ENCODE peak calls at places on chromosomes 7 and 10, in ten cellular contexts. U, Y, T, G, E, X, M, F, V and R are unnamed samples.

GRCh38 chr7:65441010-65441409 is 67.4 kb downstream of the ZNF92 start:
- DNase-seq in M (no peak), V (no peak), G (no peak), X (no peak), Y (peak; percentile 80), F (no peak), E (peak; percentile 89), T (no peak), U (no peak), R (no peak)

GRCh38 chr7:104410742-104411141 is 82.3 kb downstream of the LHFPL3 start:
- DNase-seq in G (no peak), U (no peak), X (no peak), V (no peak), M (no peak), F (no peak), Y (no peak), E (no peak), T (no peak), R (no peak)

GRCh38 chr10:131451407-131452015 is 140.0 kb upstream of the TCERG1L start:
- DNase-seq in E (peak; percentile 1), Y (no peak), T (no peak), G (no peak), F (no peak), X (no peak), U (no peak), V (no peak), M (no peak), R (no peak)

GRCh38 chr10:45420453-45421192 is 46.6 kb downstream of the ALOX5 start:
- DNase-seq in G (no peak), V (peak; percentile 92), Y (peak; percentile 32), X (no peak), F (no peak), T (peak; percentile 77), E (peak; percentile 88), M (peak; percentile 72), U (no peak), R (no peak)

GRCh38 chr7:124012864-124013263 is 20.0 kb downstream of the TMEM229A start:
- DNase-seq in V (no peak), F (no peak), Y (no peak), X (no peak), T (no peak), G (no peak), U (no peak), M (no peak), E (no peak), R (no peak)

GRCh38 chr7:100016209-100016901 is 959 bp downstream of the ZKSCAN1 start:
- DNase-seq in U (no peak), T (no peak), M (no peak), Y (peak; percentile 47), E (no peak), V (no peak), G (peak; percentile 24), F (no peak), X (peak; percentile 72), R (no peak)

GRCh38 chr10:3482200-3482993 is 302.6 kb downstream of the KLF6 start:
- DNase-seq in F (peak; percentile 88), T (peak; percentile 72), E (peak; percentile 86), Y (peak; percentile 97), G (peak; percentile 92), X (no peak), U (peak; percentile 50), M (peak; percentile 45), V (no peak), R (peak; percentile 44)

GRCh38 chr7:155262010-155262409 is 35.7 kb upstream of the INSIG1 start:
- DNase-seq in Y (no peak), M (no peak), T (no peak), V (no peak), F (no peak), U (no peak), X (no peak), G (no peak), E (no peak), R (no peak)

GRCh38 chr7:22726849-22727792 is at the start of gene IL6:
- DNase-seq in M (no peak), E (peak; percentile 92), X (peak; percentile 65), T (peak; percentile 89), U (peak; percentile 61), G (peak; percentile 83), Y (peak; percentile 97), V (no peak), F (no peak), R (peak; percentile 37)

GRCh38 chr10:133529576-133529946 is 2.4 kb downstream of the CYP2E1 start:
- DNase-seq in Y (no peak), X (no peak), F (no peak), T (no peak), V (no peak), E (no peak), G (no peak), M (no peak), U (peak; percentile 5), R (no peak)
- H3K9me2 ChIP-seq in Y (no peaks in the 10 kb centered on the region), X (no peaks in the 10 kb centered on the region), F (no peaks in the 10 kb centered on the region), T (no peaks in the 10 kb centered on the region), V (no peaks in the 10 kb centered on the region), E (no peaks in the 10 kb centered on the region), G (no peaks in the 10 kb centered on the region), M (no peaks in the 10 kb centered on the region), U (no peaks in the 10 kb centered on the region), R (no peaks in the 10 kb centered on the region)

DNA sequence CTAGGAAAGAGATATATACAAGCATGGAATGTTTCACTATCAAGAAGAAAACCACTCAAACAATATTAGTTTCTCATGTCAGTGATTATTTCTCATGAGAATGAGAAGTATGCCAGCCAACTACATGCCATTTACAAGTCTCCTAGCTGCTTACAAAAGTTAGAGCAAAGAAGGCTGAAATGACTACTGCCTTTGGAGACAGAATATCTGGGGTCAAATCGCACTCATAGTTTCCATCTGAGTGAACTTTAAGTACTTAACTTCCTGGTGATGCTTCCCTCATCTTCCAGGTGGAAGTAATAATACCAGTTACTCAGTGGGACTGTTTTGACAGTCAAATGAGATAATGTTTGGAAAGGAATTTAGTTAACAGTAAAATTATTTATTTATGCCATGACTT is 42.0 kb upstream of the RHOBTB1 start:
- DNase-seq in F (no peak), T (no peak), Y (peak; percentile 18), V (no peak), X (no peak), M (no peak), U (no peak), E (no peak), G (no peak), R (no peak)
- H3K4me2 ChIP-seq in F (no peak overlapping the region), T (no peak overlapping the region), Y (no peak overlapping the region), V (no peak overlapping the region), X (no peak overlapping the region), M (no peak overlapping the region), U (no peak overlapping the region), E (no peak overlapping the region), G (no peak overlapping the region), R (no peak overlapping the region)

GRCh38 chr10:43419997-43420368 is 11.0 kb upstream of the HNRNPF start:
- DNase-seq in T (no peak), Y (no peak), V (no peak), X (no peak), E (no peak), U (no peak), M (no peak), F (no peak), G (no peak), R (no peak)

GRCh38 chr10:43421201-43421507 is 12.2 kb upstream of the HNRNPF start:
- DNase-seq in F (no peak), U (no peak), G (no peak), Y (no peak), E (no peak), M (no peak), X (no peak), T (no peak), V (no peak), R (no peak)

GRCh38 chr10:43420369-43421200 is 11.6 kb upstream of the HNRNPF start:
- DNase-seq in E (peak; percentile 74), M (peak; percentile 86), V (peak; percentile 91), Y (peak; percentile 93), G (peak; percentile 94), U (peak; percentile 85), X (peak; percentile 87), F (no peak), T (peak; percentile 91), R (peak; percentile 95)

GRCh38 chr10:43415544-43415943 is 6.6 kb upstream of the HNRNPF start:
- DNase-seq in E (no peak), G (no peak), Y (no peak), U (no peak), X (no peak), T (no peak), V (no peak), F (no peak), M (no peak), R (peak; percentile 29)

DNA sequence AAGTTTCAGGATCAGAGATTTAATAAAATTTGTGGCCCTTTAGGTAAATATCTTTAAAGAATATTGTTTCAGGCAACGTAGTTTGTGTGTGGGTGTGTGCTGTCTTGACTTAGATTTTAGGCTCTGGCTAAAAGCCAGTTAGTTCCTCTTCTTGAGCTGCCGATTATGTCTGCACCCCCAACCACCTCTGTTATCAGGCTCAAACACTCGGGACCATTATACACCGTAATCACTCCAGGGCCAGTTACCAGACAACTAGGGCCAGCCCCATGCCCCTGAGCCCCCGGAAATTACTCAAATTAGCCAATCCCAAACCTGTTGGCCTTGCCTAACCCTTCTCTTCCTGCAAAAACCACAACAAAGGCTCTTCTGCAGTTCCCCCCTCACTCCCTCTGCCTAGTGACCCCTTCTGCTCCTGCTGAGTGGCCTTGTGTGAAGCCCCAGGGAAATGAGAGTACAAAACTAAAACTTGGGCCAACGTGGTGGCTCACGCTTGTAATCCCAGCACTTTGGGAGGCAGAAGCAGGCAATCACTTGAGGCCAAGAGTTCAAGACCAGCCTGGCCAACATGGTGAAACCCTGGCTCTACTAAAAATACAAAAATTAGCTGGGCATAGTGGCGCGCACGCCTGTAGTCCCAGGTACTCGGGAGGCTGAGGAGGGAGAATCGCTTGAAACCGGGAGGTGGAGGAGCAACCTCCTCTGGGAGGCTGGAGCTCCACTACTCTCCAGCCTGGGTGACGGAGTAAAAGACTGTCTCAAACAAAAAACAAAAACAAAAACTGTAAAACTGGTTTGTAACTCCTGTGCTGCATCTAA is 9.2 kb upstream of the HNRNPF start:
- DNase-seq in M (peak; percentile 87), U (no peak), E (no peak), T (no peak), Y (no peak), X (no peak), V (peak; percentile 41), G (no peak), F (no peak), R (peak; percentile 80)
- H4K20me1 ChIP-seq in M (no peaks in the 10 kb centered on the region), U (no peaks in the 10 kb centered on the region), E (no peaks in the 10 kb centered on the region), T (no peaks in the 10 kb centered on the region), Y (no peaks in the 10 kb centered on the region), X (no peaks in the 10 kb centered on the region), V (no peaks in the 10 kb centered on the region), G (no peaks in the 10 kb centered on the region), F (no peaks in the 10 kb centered on the region), R (no peaks in the 10 kb centered on the region)

DNA sequence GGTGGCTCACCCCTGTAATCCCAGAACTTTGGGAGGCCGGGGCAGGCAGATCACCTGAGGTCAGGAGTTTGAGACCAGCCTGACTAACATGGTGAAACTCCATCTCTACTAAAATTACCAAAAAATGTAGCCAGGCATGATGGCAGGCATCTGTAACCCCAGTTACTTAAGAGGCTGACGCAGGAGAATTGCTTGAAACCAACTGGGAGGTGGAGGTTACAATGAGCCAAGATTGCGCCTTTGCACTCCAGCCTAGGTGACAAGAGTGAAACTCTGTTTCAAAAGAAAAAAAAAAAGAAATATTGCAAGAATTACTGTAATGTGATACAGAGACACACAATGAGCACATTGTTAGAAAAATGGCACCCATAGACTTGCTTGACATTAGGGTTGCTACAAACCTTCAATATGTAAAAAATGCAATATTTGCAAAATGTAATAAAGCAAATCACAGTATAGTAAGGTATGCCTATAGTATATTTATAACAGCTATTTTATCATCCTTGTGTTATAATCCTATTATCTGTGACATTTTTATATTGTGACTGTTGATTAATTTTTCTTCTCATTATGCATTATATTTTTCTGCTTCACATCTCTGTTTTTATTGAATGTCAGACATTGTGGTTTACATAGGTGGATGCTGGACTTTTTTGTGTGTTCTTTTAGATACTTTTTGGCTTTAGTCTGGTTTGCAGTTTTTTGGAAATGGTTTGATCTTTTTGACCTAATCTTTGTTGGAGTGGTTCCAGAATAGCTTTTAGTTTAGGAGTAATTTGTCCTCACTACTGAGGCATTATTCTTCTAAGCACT is 55.4 kb upstream of the HELLS start:
- DNase-seq in M (no peak), E (no peak), V (no peak), X (no peak), G (no peak), T (no peak), U (no peak), Y (no peak), F (no peak), R (no peak)
- H3K9me2 ChIP-seq in M (no peaks in the 10 kb centered on the region), E (no peaks in the 10 kb centered on the region), V (no peaks in the 10 kb centered on the region), X (no peaks in the 10 kb centered on the region), G (no peaks in the 10 kb centered on the region), T (no peaks in the 10 kb centered on the region), U (no peaks in the 10 kb centered on the region), Y (no peaks in the 10 kb centered on the region), F (no peaks in the 10 kb centered on the region), R (no peaks in the 10 kb centered on the region)